ENCODE peak calls at places on chromosome 16, in four cellular contexts. R, E, Y and W are unnamed samples.

GRCh38 chr16:12741176-12741575 is 62.5 kb downstream of the CPPED1 start:
- DNase-seq in R (no peak), E (no peak), Y (no peak), W (no peak)

GRCh38 chr16:53908731-53909130 is 204.8 kb downstream of the FTO start:
- DNase-seq in R (no peak), Y (peak), E (no peak), W (no peak)

GRCh38 chr16:79402356-79402755 is 198.2 kb downstream of the MAF start:
- DNase-seq in Y (no peak), E (peak), R (peak), W (no peak)

GRCh38 chr16:77199211-77199610 is at the start of gene SYCE1L:
- DNase-seq in R (no peak), Y (no peak), E (no peak), W (no peak)

GRCh38 chr16:4660454-4661007 is 32.8 kb upstream of the NUDT16L1 start:
- DNase-seq in Y (peak), E (no peak), R (peak), W (no peak)

GRCh38 chr16:82265809-82266208 is 95.8 kb upstream of the MPHOSPH6 start:
- DNase-seq in Y (no peak), E (no peak), R (no peak), W (no peak)

GRCh38 chr16:56343661-56344517 is 81.5 kb downstream of the AMFR start:
- DNase-seq in Y (no peak), R (no peak), E (no peak), W (no peak)

GRCh38 chr16:76656951-76657498 is 379.8 kb downstream of the CNTNAP4 start:
- DNase-seq in E (no peak), R (no peak), Y (no peak), W (no peak)

GRCh38 chr16:66923247-66923851 is 2.0 kb downstream of the RRAD start:
- DNase-seq in E (no peak), Y (peak), R (no peak), W (peak)

GRCh38 chr16:67445441-67445912 is 14.6 kb downstream of the HSD11B2 start:
- DNase-seq in Y (peak), R (peak), E (no peak), W (no peak)

GRCh38 chr16:49727611-49728010 is 128.3 kb downstream of the ZNF423 start:
- DNase-seq in Y (no peak), R (no peak), E (no peak), W (no peak)

GRCh38 chr16:56370836-56371235 is 54.5 kb downstream of the AMFR start:
- DNase-seq in Y (no peak), E (no peak), R (no peak), W (no peak)

GRCh38 chr16:4911831-4912422 is 25.0 kb downstream of the PPL start:
- DNase-seq in Y (no peak), E (no peak), R (no peak), W (no peak)

GRCh38 chr16:19166500-19166899 is 1.5 kb upstream of the SYT17 start:
- DNase-seq in R (no peak), Y (no peak), E (no peak), W (no peak)

GRCh38 chr16:22683730-22684280 is 130.2 kb upstream of the HS3ST2 start:
- DNase-seq in R (no peak), Y (no peak), E (peak), W (no peak)

GRCh38 chr16:58027341-58028167 is 2.0 kb downstream of the MMP15 start:
- DNase-seq in R (peak), Y (no peak), E (no peak), W (no peak)

GRCh38 chr16:88310796-88311605 is 71.8 kb upstream of the ZNF469 start:
- DNase-seq in R (no peak), Y (no peak), E (no peak), W (no peak)

GRCh38 chr16:66942981-66943380 is 7.7 kb downstream of the CES2 start:
- DNase-seq in R (no peak), Y (no peak), E (no peak), W (no peak)

GRCh38 chr16:48129926-48130325 is 25.9 kb downstream of the ABCC12 start:
- DNase-seq in E (no peak), R (no peak), Y (no peak), W (no peak)

GRCh38 chr16:19380316-19380715 is 37.4 kb upstream of the TMC5 start:
- DNase-seq in Y (no peak), E (no peak), R (no peak), W (no peak)

GRCh38 chr16:25027781-25028180 is 12.6 kb upstream of the ARHGAP17 start:
- DNase-seq in R (no peak), Y (no peak), E (no peak), W (no peak)

GRCh38 chr16:31331141-31331764 is 23.7 kb upstream of the ITGAX start:
- DNase-seq in R (no peak), Y (no peak), E (no peak), W (no peak)

GRCh38 chr16:51146256-51146924 is 4.7 kb downstream of the SALL1 start:
- DNase-seq in E (no peak), R (no peak), Y (no peak), W (no peak)

GRCh38 chr16:85562102-85562786 is 50.9 kb upstream of the GSE1 start:
- DNase-seq in Y (no peak), R (no peak), E (no peak), W (no peak)

GRCh38 chr16:30121741-30122620 is 1.0 kb downstream of the MAPK3 start:
- DNase-seq in R (peak), E (no peak), Y (peak), W (peak)

GRCh38 chr16:72837846-72838661 is 209.9 kb downstream of the ZFHX3 start:
- DNase-seq in E (peak), Y (no peak), R (no peak), W (no peak)
- TF ChIP-seq CTCF in E (no peak), Y (no peak), R (no peak), W (no peak)

DNA sequence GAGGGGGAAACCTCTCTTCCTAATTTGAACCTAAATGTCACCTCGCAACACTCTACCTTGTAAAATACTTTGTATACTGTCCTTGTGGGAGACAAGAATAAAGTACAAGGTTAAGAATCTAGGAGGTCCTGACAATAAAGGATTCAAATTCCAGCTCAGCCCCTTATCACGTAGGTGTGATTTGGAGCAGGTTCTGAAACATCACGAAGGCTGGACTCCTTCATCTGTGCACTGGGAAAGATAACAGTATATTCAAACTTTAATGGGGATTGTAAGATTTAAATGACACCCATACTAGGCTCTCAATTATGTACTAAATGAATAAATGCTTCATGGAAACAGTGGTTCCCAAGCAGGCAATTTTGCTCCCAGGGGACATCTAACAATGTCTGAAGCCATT is 2.1 kb downstream of the TXNDC11 start:
- DNase-seq in R (no peak), Y (no peak), E (no peak), W (no peak)
- H3K4me3 ChIP-seq in R (peak), Y (peak), E (no peak), W (peak)

GRCh38 chr16:3444032-3444388 is 530 bp downstream of the NAA60 start:
- DNase-seq in E (no peak), R (peak), Y (no peak), W (no peak)
- TF ChIP-seq CTCF in E (no peak), R (peak), Y (no peak), W (no peak)

GRCh38 chr16:68948230-68948910 is 105.0 kb downstream of the TANGO6 start:
- DNase-seq in E (no peak), Y (no peak), R (no peak), W (no peak)

GRCh38 chr16:68954871-68955635 is 111.7 kb downstream of the TANGO6 start:
- DNase-seq in R (no peak), E (no peak), Y (no peak), W (no peak)

DNA sequence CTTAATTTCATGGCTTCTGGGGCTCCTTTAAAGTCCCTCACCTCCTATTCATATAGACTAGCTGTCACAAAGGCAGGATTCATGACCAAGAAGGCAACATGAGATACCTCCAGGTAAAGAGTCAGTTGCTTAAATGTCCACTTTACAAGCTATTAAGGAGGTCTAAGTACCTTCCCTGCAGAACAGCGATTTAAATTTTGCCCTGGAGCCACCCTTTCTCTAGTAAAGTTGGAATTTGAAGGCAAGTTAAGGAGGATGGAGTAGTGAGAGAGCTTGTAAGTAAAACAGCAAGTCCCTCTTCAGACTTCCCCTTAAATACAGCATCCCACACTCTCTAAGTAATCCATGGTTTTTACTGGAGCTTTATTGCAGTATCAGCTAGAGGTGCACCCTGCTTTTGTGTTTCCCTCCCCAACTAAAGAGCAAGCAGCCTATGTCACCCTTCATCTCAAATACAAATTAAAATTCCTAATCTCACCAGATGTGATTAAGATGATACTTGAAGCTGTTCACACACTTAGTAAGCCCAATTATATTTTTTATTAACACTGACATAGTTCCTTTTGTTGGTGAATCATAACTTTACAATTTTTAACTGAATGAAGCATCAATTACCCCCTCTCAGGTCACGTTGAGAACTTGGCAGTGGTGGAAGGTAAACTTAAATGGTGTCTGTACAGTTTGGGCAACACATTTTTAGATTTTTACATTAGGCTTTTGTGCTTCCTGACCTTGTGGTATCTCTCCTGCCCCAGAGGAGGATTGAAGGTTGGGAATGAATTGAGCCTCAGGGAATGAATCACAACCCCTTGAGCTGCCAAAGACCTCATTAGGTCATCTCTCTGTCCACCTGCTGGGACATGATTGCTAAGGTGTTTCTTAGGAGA is 108.9 kb downstream of the TANGO6 start:
- DNase-seq in Y (no peak), R (no peak), E (no peak), W (no peak)
- H3K4me3 ChIP-seq in Y (no peak), R (no peak), E (no peak), W (no peak)

DNA sequence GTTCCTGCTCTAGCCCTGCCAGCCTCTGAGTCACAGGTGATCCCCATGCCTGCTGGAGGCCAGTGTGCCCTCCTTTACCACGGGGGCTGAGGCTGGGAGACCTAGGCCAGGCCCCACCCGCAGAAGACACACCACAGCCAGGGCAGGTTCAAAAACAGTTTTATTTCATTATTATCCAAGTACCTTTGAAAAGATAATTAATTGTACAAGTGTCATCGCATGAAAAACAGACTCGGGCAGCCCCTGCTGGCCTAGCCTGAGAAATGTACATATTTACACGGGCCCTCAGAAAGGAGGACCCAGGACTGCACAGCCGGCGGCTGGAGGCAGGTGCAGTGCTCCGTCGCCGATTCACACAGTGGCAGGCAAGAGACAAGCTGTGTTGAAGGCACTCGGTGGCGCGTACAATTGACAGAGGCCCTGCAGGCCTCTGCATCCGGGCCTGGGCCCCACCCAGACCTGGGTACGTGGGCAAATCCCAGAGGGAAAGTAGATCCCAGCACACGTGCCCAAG is 4.4 kb downstream of the PDIA2 start:
- DNase-seq in R (no peak), Y (no peak), E (no peak), W (no peak)
- TF ChIP-seq CTCF in R (no peak), Y (no peak), E (no peak), W (no peak)